ENCODE peak calls at places on chromosomes 5 and 9, in seven cellular contexts. K, W, D, H, I, A and S are unnamed samples. For H3K9me3, the result is how much of the 10 kb centered on the place peaks cover.

GRCh38 chr5:71974622-71975021 is 132.7 kb upstream of the MAP1B start:
- DNase-seq in A (no peak), K (no peak), W (no peak), D (no peak), H (no peak), I (no peak), S (no peak)

GRCh38 chr9:76624381-76625048 is 139.7 kb upstream of the PCA3 start:
- DNase-seq in I (no peak), A (no peak), H (no peak), W (no peak), K (no peak), D (no peak), S (no peak)

GRCh38 chr9:91659529-91660294 is 236.1 kb upstream of the NFIL3 start:
- DNase-seq in K (no peak), I (no peak), W (no peak), H (no peak), A (peak), D (no peak), S (peak)

GRCh38 chr5:137402436-137403187 is 96.5 kb downstream of the SPOCK1 start:
- DNase-seq in D (no peak), I (no peak), K (no peak), W (no peak), A (no peak), H (no peak), S (no peak)

GRCh38 chr9:9004844-9005243 is 1205.3 kb upstream of the DMAC1 start:
- DNase-seq in A (no peak), K (no peak), W (no peak), I (no peak), H (no peak), D (no peak), S (no peak)

GRCh38 chr5:160076997-160077396 is 42.3 kb downstream of the PWWP2A start:
- DNase-seq in K (no peak), A (no peak), I (no peak), D (no peak), H (no peak), W (no peak), S (no peak)

GRCh38 chr9:34377402-34377741 is 674 bp upstream of the MYORG start:
- DNase-seq in K (no peak), I (no peak), W (peak), D (peak), A (no peak), H (no peak), S (no peak)

GRCh38 chr5:55039843-55040242 is 15.8 kb downstream of the GZMK start:
- DNase-seq in D (no peak), A (no peak), K (no peak), H (no peak), W (no peak), I (no peak), S (no peak)

GRCh38 chr5:135559342-135559741 is 19.4 kb downstream of the CXCL14 start:
- DNase-seq in I (no peak), K (no peak), D (no peak), A (peak), W (no peak), H (no peak), S (no peak)

GRCh38 chr9:134424818-134425217 is 98.6 kb downstream of the RXRA start:
- DNase-seq in W (no peak), D (no peak), K (no peak), I (no peak), H (no peak), A (no peak), S (no peak)

GRCh38 chr9:113309204-113309813 is 6.1 kb upstream of the RNF183 start:
- DNase-seq in A (peak), D (peak), K (peak), W (peak), H (no peak), I (no peak), S (peak)

GRCh38 chr5:173003360-173003759 is 19.8 kb downstream of the ATP6V0E1 start:
- DNase-seq in I (no peak), H (no peak), D (no peak), W (no peak), K (no peak), A (no peak), S (no peak)

GRCh38 chr9:72160446-72161123 is 11.3 kb downstream of the GDA start:
- DNase-seq in A (no peak), I (no peak), H (no peak), W (no peak), D (no peak), K (no peak), S (no peak)

GRCh38 chr5:433836-434235 is 9.1 kb upstream of the EXOC3 start:
- DNase-seq in W (no peak), I (no peak), D (no peak), H (peak), A (no peak), K (no peak), S (no peak)

GRCh38 chr5:173629628-173630027 is 13.2 kb upstream of the BOD1 start:
- DNase-seq in H (no peak), I (no peak), A (no peak), W (no peak), D (no peak), K (no peak), S (no peak)

GRCh38 chr5:82274343-82275266 is 3.5 kb downstream of the RPS23 start:
- DNase-seq in D (no peak), W (no peak), H (no peak), I (no peak), K (no peak), A (no peak), S (no peak)

GRCh38 chr5:74543162-74543995 is 97.1 kb downstream of the ENC1 start:
- DNase-seq in K (no peak), D (no peak), W (peak), A (peak), H (peak), I (no peak), S (no peak)

GRCh38 chr9:110116543-110116885 is 91.4 kb downstream of the C9orf152 start:
- DNase-seq in H (no peak), W (no peak), I (no peak), A (peak), K (no peak), D (no peak), S (peak)

GRCh38 chr9:76878933-76879332 is 27.0 kb downstream of the PRUNE2 start:
- DNase-seq in I (no peak), H (no peak), A (no peak), D (no peak), K (no peak), W (no peak), S (no peak)

GRCh38 chr5:134146651-134147544 is 29.9 kb downstream of the SKP1 start:
- DNase-seq in A (peak), D (no peak), W (no peak), I (no peak), H (no peak), K (no peak), S (no peak)

GRCh38 chr5:132464155-132464939 is 26.2 kb downstream of the IRF1 start:
- DNase-seq in H (peak), W (no peak), A (no peak), I (no peak), D (peak), K (peak), S (no peak)

GRCh38 chr5:165321912-165322311 is 1816.5 kb downstream of the MAT2B start:
- DNase-seq in D (no peak), H (no peak), K (no peak), W (no peak), A (peak), I (no peak), S (peak)

GRCh38 chr9:80878556-80878955 is 810.8 kb downstream of the TLE1 start:
- DNase-seq in A (peak), I (no peak), K (no peak), H (no peak), D (no peak), W (no peak), S (peak)

GRCh38 chr5:176629853-176630680 is at the start of the genes EIF4E1B and SNCB:
- DNase-seq in A (no peak), K (peak), D (no peak), W (no peak), I (no peak), H (no peak), S (no peak)

GRCh38 chr9:114638441-114638840 is 19.2 kb downstream of the TEX53 start:
- DNase-seq in D (no peak), W (no peak), H (no peak), K (no peak), I (no peak), A (no peak), S (no peak)

GRCh38 chr9:36840895-36841536 is 193.1 kb downstream of the PAX5 start:
- DNase-seq in W (no peak), D (no peak), K (no peak), I (no peak), A (no peak), H (no peak), S (no peak)

GRCh38 chr5:143093452-143094086 is 309.9 kb downstream of the NR3C1 start:
- DNase-seq in A (no peak), D (no peak), W (no peak), H (no peak), K (no peak), I (no peak), S (no peak)

GRCh38 chr5:95924720-95925119 is 36.9 kb downstream of the ELL2 start:
- DNase-seq in H (no peak), I (no peak), D (no peak), A (peak), K (no peak), W (peak), S (no peak)

GRCh38 chr9:111027798-111028197 is 10.5 kb downstream of the LPAR1 start:
- DNase-seq in I (no peak), W (no peak), D (no peak), H (no peak), A (no peak), K (no peak), S (no peak)

GRCh38 chr9:126088336-126088735 is 238.3 kb upstream of the MVB12B start:
- DNase-seq in W (no peak), I (no peak), K (no peak), H (no peak), A (no peak), D (no peak), S (no peak)

GRCh38 chr9:134384811-134385479 is 58.7 kb downstream of the RXRA start:
- DNase-seq in H (no peak), I (no peak), A (no peak), W (no peak), K (no peak), D (no peak), S (no peak)

GRCh38 chr9:134365791-134366222 is 39.6 kb downstream of the RXRA start:
- DNase-seq in A (no peak), K (no peak), I (no peak), H (peak), W (no peak), D (peak), S (no peak)

GRCh38 chr5:126056851-126057622 is 366.2 kb upstream of the GRAMD2B start:
- DNase-seq in H (no peak), A (no peak), D (no peak), I (no peak), W (no peak), K (no peak), S (no peak)

GRCh38 chr5:14580037-14581034 is 1.3 kb upstream of the OTULINL start:
- DNase-seq in W (no peak), A (no peak), I (no peak), D (peak), K (no peak), H (no peak), S (no peak)

GRCh38 chr5:145953202-145953601 is 16.8 kb downstream of the SH3RF2 start:
- DNase-seq in K (no peak), W (no peak), I (no peak), A (no peak), D (no peak), H (no peak), S (no peak)

GRCh38 chr5:140806834-140807775 is at the start of gene PCDHA4:
- DNase-seq in A (no peak), D (peak), W (peak), K (no peak), H (no peak), I (no peak), S (no peak)
- H3K4me3 ChIP-seq in A (peak), D (no peak), W (no peak), K (no peak), H (peak), I (no peak), S (no peak)

GRCh38 chr9:122657527-122657926 is at the start of gene OR1B1:
- DNase-seq in W (no peak), I (no peak), A (no peak), D (no peak), H (no peak), K (no peak), S (no peak)
- H3K9me3 ChIP-seq in W (under half), I (under half), A (under half), D (under half), H (under half), K (under half), S (under half)

DNA sequence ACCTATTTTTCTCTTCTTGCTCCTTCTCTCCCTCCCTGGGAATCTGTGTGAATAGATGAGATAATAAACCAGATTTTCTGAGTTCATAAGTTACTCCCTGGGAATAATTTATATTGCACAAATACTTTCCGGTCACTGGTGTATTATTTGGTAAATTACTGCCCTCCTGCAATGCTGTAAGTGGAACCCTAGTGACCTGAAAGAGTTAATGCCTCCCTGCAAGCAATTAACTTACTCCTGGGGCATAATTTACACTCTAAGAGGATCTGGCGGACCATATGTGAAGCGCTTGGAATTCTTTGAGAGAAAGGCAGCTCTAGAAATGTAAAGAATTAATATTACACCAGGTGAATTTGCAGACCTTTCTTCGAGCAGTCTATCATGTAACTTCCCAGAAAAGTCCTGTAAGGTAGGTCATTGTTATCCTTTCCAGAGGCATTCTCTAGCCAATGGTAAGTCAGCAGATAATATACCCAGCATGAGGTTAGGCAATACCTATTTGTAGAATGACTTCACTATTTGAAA is 7.0 kb upstream of the GDNF start:
- DNase-seq in A (no peak), I (no peak), W (no peak), K (no peak), H (no peak), D (no peak), S (no peak)
- H3K4me3 ChIP-seq in A (no peak), I (no peak), W (no peak), K (no peak), H (no peak), D (no peak), S (no peak)

GRCh38 chr5:98777295-98777694 is 3.8 kb downstream of the RGMB start:
- DNase-seq in W (no peak), A (no peak), H (no peak), K (no peak), D (no peak), I (no peak), S (no peak)

GRCh38 chr5:98773464-98774191 is at the start of gene RGMB:
- DNase-seq in K (peak), W (peak), I (peak), A (peak), H (peak), D (peak), S (peak)

GRCh38 chr5:98774192-98775046 is 956 bp downstream of the RGMB start:
- DNase-seq in A (peak), W (peak), K (peak), H (peak), D (peak), I (no peak), S (no peak)

GRCh38 chr5:98775246-98775961 is 1.9 kb downstream of the RGMB start:
- DNase-seq in I (no peak), W (no peak), D (no peak), H (no peak), A (no peak), K (no peak), S (no peak)

DNA sequence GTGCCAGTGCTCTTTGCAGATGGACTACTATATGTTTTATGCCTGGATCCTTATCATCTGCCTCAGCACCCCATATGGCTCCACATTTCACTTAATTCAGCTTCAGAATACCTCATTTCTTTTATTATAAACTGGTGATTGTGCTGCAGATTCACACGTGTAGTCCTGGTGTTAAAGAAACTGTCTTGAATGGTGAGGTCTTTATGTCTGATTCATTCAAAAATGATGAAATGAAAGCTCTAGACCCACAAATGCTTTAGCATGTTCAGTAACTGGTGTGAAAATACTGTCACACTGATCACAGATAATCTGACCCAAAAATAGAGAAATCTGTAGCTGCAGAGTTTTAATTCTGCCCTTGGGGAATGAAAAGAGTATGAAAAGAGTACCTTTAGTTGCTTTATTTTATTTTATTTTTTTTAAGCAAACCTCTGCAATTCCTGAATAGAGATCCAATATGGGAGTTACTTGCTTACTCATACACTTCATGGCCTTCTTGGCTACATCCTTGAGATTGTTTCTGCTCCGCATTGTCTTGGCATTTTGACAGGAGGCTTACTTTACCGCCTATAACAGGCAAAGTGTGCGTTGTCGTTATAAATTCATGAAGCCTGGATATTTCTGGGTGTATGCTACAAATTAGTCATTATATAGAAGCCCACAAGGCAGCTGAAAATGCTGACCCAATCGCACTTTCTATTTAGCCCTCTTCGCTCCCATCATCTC is 2.7 kb downstream of the RGMB start:
- DNase-seq in K (no peak), A (peak), D (no peak), W (peak), I (no peak), H (no peak), S (no peak)
- H3K9me3 ChIP-seq in K (under half), A (under half), D (under half), W (under half), I (under half), H (under half), S (under half)

DNA sequence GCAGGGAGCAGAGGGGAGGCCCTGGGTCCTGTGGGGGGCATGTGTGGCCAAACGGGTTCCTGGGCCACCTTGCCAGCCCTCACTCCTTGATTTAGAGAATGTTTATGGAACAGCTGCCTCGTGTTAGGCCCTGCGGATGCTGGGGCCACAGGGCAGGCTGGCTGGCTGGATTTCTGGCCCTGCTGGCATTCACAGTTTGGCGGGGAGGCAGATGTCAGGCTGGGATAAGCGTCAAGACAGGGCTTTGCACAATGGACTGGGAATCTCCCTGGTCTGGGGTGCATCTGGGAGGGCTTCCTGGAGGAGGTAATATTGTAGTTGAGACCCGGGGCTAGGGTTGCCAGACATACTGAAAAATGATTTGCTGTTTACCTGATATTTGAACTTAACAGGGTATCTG is 13.8 kb downstream of the NCS1 start:
- DNase-seq in D (no peak), K (no peak), A (peak), W (no peak), I (no peak), H (no peak), S (no peak)
- H3K4me3 ChIP-seq in D (no peak), K (no peak), A (no peak), W (no peak), I (no peak), H (peak), S (peak)

GRCh38 chr5:1998716-1999317 is 116.1 kb upstream of the IRX4 start:
- DNase-seq in A (no peak), W (no peak), D (no peak), H (no peak), I (no peak), K (no peak), S (no peak)

GRCh38 chr5:1999794-2000193 is 117.1 kb upstream of the IRX4 start:
- DNase-seq in A (no peak), K (no peak), D (no peak), W (no peak), H (no peak), I (no peak), S (no peak)

GRCh38 chr5:1997640-1998347 is 115.1 kb upstream of the IRX4 start:
- DNase-seq in K (no peak), H (no peak), D (no peak), A (no peak), W (no peak), I (no peak), S (no peak)

GRCh38 chr5:1998348-1998669 is 115.6 kb upstream of the IRX4 start:
- DNase-seq in D (no peak), A (no peak), I (no peak), W (no peak), H (no peak), K (no peak), S (no peak)

DNA sequence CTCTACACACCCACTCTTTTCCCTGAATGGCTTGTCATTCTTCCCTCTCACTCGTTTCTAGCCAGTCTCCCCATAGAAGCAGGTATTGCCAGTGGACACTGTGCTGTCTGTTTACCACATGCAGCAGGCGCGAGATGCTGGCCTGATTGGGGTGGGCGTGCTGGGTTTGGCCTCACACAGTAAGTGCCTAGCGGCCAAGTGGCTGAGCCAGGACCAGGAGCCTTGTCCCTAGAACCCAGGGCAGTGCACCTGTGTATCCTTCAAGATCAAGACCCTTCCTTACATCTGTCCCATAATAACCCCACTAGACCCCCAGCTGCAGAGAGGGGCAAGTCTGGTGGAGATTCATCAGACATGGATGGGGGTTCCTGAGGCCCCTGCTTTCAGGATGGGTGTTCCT is 112.8 kb upstream of the IRX4 start:
- DNase-seq in A (no peak), D (no peak), K (no peak), W (no peak), I (no peak), H (no peak), S (no peak)
- H3K9me3 ChIP-seq in A (under half), D (under half), K (under half), W (under half), I (under half), H (under half), S (under half)